ENCODE peak calls at places on chromosome 17, in six cellular contexts. Z is IMR-90, Q is heart left ventricle, U is GM23338, T is transverse colon, L is fibroblast of lung. G is an unnamed sample.

GRCh38 chr17:39676198-39676819 is 8.1 kb downstream of the PNMT start:
- DNase-seq in Z (no peak), L (no peak), Q (peak; percentile 86), U (no peak), T (peak; percentile 81), G (peak; percentile 69)

GRCh38 chr17:19002805-19003542 is 1.6 kb downstream of the FAM83G start:
- DNase-seq in U (no peak), Z (peak; percentile 54), Q (no peak), L (peak; percentile 77), T (no peak), G (no peak)

GRCh38 chr17:7074931-7075330 is 5.1 kb downstream of the CLEC10A start:
- DNase-seq in Z (no peak), Q (no peak), T (no peak), L (no peak), U (no peak), G (no peak)

GRCh38 chr17:72597354-72598087 is 476.7 kb downstream of the SOX9 start:
- DNase-seq in U (no peak), L (no peak), T (no peak), Z (no peak), Q (no peak), G (no peak)

GRCh38 chr17:57234252-57235092 is 21.9 kb upstream of the MSI2 start:
- DNase-seq in T (no peak), U (peak; percentile 41), Q (no peak), L (no peak), Z (no peak), G (no peak)

GRCh38 chr17:76909971-76910760 is 42.0 kb downstream of the MGAT5B start:
- DNase-seq in L (peak; percentile 45), U (peak; percentile 94), T (peak; percentile 17), Z (peak; percentile 41), Q (peak; percentile 49), G (peak; percentile 38)

GRCh38 chr17:73820686-73821448 is 176.6 kb upstream of the SDK2 start:
- DNase-seq in Q (no peak), Z (no peak), L (peak; percentile 20), T (peak; percentile 23), U (peak; percentile 88), G (no peak)

GRCh38 chr17:8696951-8697745 is 47.5 kb downstream of the CCDC42 start:
- DNase-seq in L (peak; percentile 98), Q (peak; percentile 31), Z (peak; percentile 94), T (no peak), U (peak; percentile 82), G (no peak)

GRCh38 chr17:34651267-34651955 is 72.0 kb downstream of the TMEM132E start:
- DNase-seq in T (no peak), U (no peak), Q (no peak), Z (no peak), L (no peak), G (no peak)

GRCh38 chr17:68290268-68290954 is 516 bp downstream of the SLC16A6 start:
- DNase-seq in L (no peak), U (peak; percentile 74), Q (no peak), Z (no peak), T (peak; percentile 54), G (peak; percentile 34)

GRCh38 chr17:67386965-67387551 is 10.0 kb downstream of the PITPNC1 start:
- DNase-seq in U (peak; percentile 91), Z (peak; percentile 55), L (peak; percentile 20), Q (no peak), T (peak; percentile 60), G (no peak)

GRCh38 chr17:27206447-27206846 is 87.5 kb upstream of the WSB1 start:
- DNase-seq in L (no peak), T (peak; percentile 16), Q (no peak), Z (no peak), U (peak; percentile 45), G (no peak)
- TF ChIP-seq CTCF in L (peak; percentile 26), T (no peak), Q (no peak), Z (no peak), U (peak; percentile 50), G (no peak)

GRCh38 chr17:10033982-10034381 is 128.9 kb upstream of the RCVRN start:
- DNase-seq in T (no peak), U (no peak), Z (no peak), L (no peak), Q (peak; percentile 67), G (no peak)

GRCh38 chr17:10031606-10032005 is 126.5 kb upstream of the RCVRN start:
- DNase-seq in U (no peak), Z (no peak), T (no peak), Q (no peak), L (no peak), G (no peak)

GRCh38 chr17:10034719-10035475 is 129.8 kb upstream of the RCVRN start:
- DNase-seq in T (no peak), L (no peak), Q (no peak), Z (no peak), U (no peak), G (no peak)

GRCh38 chr17:10032142-10032541 is 127.1 kb upstream of the RCVRN start:
- DNase-seq in T (no peak), U (peak; percentile 26), Q (no peak), Z (peak; percentile 21), L (peak; percentile 1), G (no peak)

DNA sequence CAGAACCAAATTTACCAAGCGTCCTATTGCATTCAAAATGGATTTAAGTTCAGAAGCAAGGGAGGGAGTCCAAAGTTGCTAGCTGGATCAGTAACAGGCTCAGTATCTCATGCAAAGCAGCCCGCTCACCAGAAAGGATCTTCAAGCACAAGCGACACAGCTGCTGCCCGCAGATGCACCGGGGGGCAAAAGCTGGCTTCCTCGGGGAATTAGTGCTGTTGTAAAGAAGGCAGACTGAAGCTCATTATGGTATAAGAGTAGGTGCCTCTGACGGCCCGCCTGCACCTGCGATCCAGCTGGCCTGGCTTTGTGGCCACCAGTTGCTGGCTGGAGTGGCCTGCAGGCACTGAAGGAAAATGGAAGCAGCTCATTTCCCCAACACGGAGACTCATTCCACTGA is 128.4 kb upstream of the RCVRN start:
- DNase-seq in Z (no peak), T (no peak), L (no peak), U (no peak), Q (no peak), G (no peak)
- H3K4me1 ChIP-seq in Z (peaks cover 2% of the 10 kb centered on the region), T (no peaks in the 10 kb centered on the region), L (no peaks in the 10 kb centered on the region), U (peaks cover 5% of the 10 kb centered on the region), Q (no peaks in the 10 kb centered on the region), G (peaks cover 30% of the 10 kb centered on the region)

GRCh38 chr17:21286771-21287702 is 2.5 kb downstream of the MAP2K3 start:
- DNase-seq in Q (no peak), T (peak; percentile 81), Z (no peak), U (no peak), L (no peak), G (no peak)

GRCh38 chr17:21289175-21289901 is 4.8 kb downstream of the MAP2K3 start:
- DNase-seq in Z (no peak), T (no peak), L (no peak), U (no peak), Q (no peak), G (no peak)

GRCh38 chr17:21287703-21288449 is 3.4 kb downstream of the MAP2K3 start:
- DNase-seq in T (peak; percentile 99), U (no peak), L (peak; percentile 93), Q (peak; percentile 97), Z (peak; percentile 97), G (peak; percentile 96)

GRCh38 chr17:21289902-21290571 is 5.5 kb downstream of the MAP2K3 start:
- DNase-seq in Q (peak; percentile 92), L (no peak), U (no peak), Z (no peak), T (no peak), G (peak; percentile 85)

GRCh38 chr17:21288581-21289017 is 4.1 kb downstream of the MAP2K3 start:
- DNase-seq in T (no peak), L (no peak), U (no peak), Q (no peak), Z (no peak), G (no peak)
- TF ChIP-seq CTCF in T (no peak), L (no peak), U (peak; percentile 16), Q (no peak), Z (no peak), G (no peak)

DNA sequence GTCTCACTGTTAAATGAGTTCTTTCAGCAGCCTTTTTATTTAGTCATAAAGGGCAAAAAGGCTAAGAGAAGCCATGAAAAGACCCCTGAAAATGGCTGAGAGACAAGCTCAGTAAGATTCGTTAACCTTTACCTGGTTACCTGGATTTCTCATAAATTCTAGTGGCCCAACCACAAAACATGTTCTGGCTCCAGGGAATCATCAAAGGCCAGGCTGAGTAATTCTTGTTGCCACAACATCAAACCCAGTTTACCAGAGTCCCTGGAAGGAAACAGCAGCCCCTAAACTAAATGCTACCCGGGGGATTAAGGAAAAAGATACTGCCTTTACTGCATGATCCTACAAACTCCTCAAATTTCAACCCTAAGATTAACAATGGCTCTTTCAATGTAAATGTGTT is 15.8 kb downstream of the CYTH1 start:
- DNase-seq in U (no peak), L (no peak), Q (no peak), T (no peak), Z (no peak), G (no peak)
- H3K4me1 ChIP-seq in U (no peaks in the 10 kb centered on the region), L (no peaks in the 10 kb centered on the region), Q (no peaks in the 10 kb centered on the region), T (no peaks in the 10 kb centered on the region), Z (peaks cover 1% of the 10 kb centered on the region), G (peaks cover 60% of the 10 kb centered on the region)

GRCh38 chr17:51238253-51238887 is 21.5 kb downstream of the MBTD1 start:
- DNase-seq in T (no peak), U (no peak), L (no peak), Q (no peak), Z (no peak), G (no peak)
- TF ChIP-seq CTCF in T (no peak), U (no peak), L (no peak), Q (no peak), Z (no peak), G (no peak)

GRCh38 chr17:82236142-82236971 is 7.5 kb downstream of the SLC16A3 start:
- DNase-seq in Z (peak; percentile 47), Q (peak; percentile 78), T (peak; percentile 80), L (peak; percentile 40), U (peak; percentile 84), G (no peak)

GRCh38 chr17:82237083-82237745 is 8.4 kb downstream of the SLC16A3 start:
- DNase-seq in L (no peak), Q (peak; percentile 39), U (peak; percentile 74), Z (no peak), T (no peak), G (no peak)

GRCh38 chr17:82239401-82239925 is 10.6 kb downstream of the SLC16A3 start:
- DNase-seq in Q (no peak), L (no peak), Z (no peak), U (no peak), T (no peak), G (no peak)

GRCh38 chr17:82238562-82239201 is 9.8 kb downstream of the SLC16A3 start:
- DNase-seq in T (peak; percentile 91), Q (peak; percentile 87), Z (peak; percentile 66), U (no peak), L (peak; percentile 87), G (peak; percentile 74)

DNA sequence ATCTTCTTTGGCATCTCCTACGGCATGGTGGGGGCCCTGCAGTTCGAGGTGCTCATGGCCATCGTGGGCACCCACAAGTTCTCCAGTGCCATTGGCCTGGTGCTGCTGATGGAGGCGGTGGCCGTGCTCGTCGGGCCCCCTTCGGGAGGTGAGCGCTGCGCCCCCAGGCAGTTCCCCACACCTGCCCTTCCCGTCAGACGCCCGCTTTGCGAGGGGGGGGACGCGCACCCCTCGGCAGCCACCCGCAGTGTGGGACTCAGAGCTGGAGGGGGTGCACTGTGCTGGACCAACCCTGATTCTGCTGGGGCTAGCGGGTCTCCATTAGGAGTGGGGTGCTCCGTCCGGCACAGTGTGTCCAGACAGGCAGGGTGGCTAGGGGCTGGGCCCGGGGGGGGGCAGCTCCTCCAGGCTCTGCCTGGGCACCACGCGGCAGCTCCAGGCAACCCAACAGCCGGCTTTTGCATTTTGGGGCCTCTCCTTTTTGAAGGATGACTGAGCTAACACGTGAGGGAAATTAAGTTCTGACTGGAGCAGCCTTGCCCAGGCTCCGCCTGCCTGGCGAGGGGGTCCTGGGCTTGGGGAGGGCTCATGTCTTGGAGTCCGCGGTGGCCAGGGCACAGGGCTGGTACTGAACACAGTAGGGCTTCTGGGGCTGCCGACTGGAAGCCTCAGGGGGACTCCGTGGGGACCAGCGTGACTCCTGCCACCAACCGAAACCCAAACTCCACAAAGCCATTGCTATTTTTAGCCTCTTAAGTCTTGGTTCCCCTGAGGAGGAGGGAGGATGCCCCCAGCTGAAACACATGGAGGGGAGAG is 9.1 kb downstream of the SLC16A3 start:
- DNase-seq in L (no peak), T (no peak), Q (peak; percentile 33), U (no peak), Z (no peak), G (no peak)
- H3K4me1 ChIP-seq in L (peaks cover 52% of the 10 kb centered on the region), T (peaks cover 57% of the 10 kb centered on the region), Q (peaks cover 49% of the 10 kb centered on the region), U (no peaks in the 10 kb centered on the region), Z (peaks cover 63% of the 10 kb centered on the region), G (peaks cover 75% of the 10 kb centered on the region)

G was measured in heart right ventricle.